ENCODE peak calls at places on chromosome X, in six cellular contexts. C, N, G, O, F and L are unnamed samples.

GRCh38 chrX:148020329-148020728 is 39.2 kb downstream of the FMR1NB start:
- DNase-seq in N (no peak), F (no peak), O (no peak), G (peak; percentile 20), C (no peak), L (no peak)

GRCh38 chrX:115719171-115719570 is 158.2 kb downstream of the PLS3 start:
- DNase-seq in G (no peak), N (no peak), O (no peak), C (no peak), F (peak; percentile 23), L (no peak)

GRCh38 chrX:102126863-102127262 is 1.4 kb downstream of the TCEAL2 start:
- DNase-seq in N (no peak), G (no peak), C (no peak), O (no peak), F (no peak), L (no peak)

GRCh38 chrX:148552775-148553174 is 52.4 kb downstream of the AFF2 start:
- DNase-seq in O (no peak), G (peak; percentile 24), F (peak; percentile 20), C (no peak), N (no peak), L (no peak)

GRCh38 chrX:65643046-65643785 is 24.2 kb upstream of the MSN start:
- DNase-seq in G (peak; percentile 2), O (no peak), F (peak; percentile 32), N (no peak), C (peak; percentile 10), L (no peak)

GRCh38 chrX:50805316-50805715 is 8.7 kb downstream of the SHROOM4 start:
- DNase-seq in N (no peak), C (no peak), F (no peak), O (no peak), G (no peak), L (no peak)

GRCh38 chrX:40552768-40553167 is 28.0 kb upstream of the ATP6AP2 start:
- DNase-seq in G (no peak), N (no peak), F (no peak), O (peak; percentile 26), C (peak; percentile 9), L (no peak)

GRCh38 chrX:119008122-119008744 is 33.8 kb downstream of the LONRF3 start:
- DNase-seq in N (no peak), C (peak; percentile 30), G (peak; percentile 49), F (peak; percentile 70), O (peak; percentile 28), L (peak; percentile 1)

GRCh38 chrX:13759152-13759718 is 24.7 kb downstream of the OFD1 start:
- DNase-seq in N (no peak), O (no peak), G (no peak), C (no peak), F (no peak), L (no peak)

GRCh38 chrX:38052096-38052495 is 45.7 kb downstream of the SYTL5 start:
- DNase-seq in N (no peak), O (peak; percentile 90), C (peak; percentile 92), F (peak; percentile 47), G (no peak), L (no peak)

GRCh38 chrX:118239471-118239870 is 106.4 kb upstream of the WDR44 start:
- DNase-seq in C (peak; percentile 61), O (no peak), F (no peak), G (no peak), N (no peak), L (no peak)

GRCh38 chrX:152904151-152905080 is 6.5 kb downstream of the ZNF185 start:
- DNase-seq in N (no peak), C (peak; percentile 77), G (peak; percentile 73), O (peak; percentile 74), F (peak; percentile 52), L (peak; percentile 26)

GRCh38 chrX:124242160-124242559 is 90.3 kb upstream of the TEX13D start:
- DNase-seq in O (no peak), N (no peak), C (no peak), F (no peak), G (no peak), L (no peak)

GRCh38 chrX:20594985-20595384 is 328.3 kb upstream of the RPS6KA3 start:
- DNase-seq in N (no peak), O (no peak), F (peak; percentile 76), C (no peak), G (peak; percentile 75), L (peak; percentile 0)

GRCh38 chrX:39848243-39848642 is 249.5 kb downstream of the BCOR start:
- DNase-seq in F (no peak), N (no peak), G (no peak), C (peak; percentile 56), O (peak; percentile 56), L (no peak)

GRCh38 chrX:48468247-48468671 is 1.8 kb downstream of the SLC38A5 start:
- DNase-seq in C (no peak), F (no peak), O (no peak), N (no peak), G (peak; percentile 8), L (no peak)

GRCh38 chrX:85107407-85107806 is 103.7 kb downstream of the APOOL start:
- DNase-seq in C (no peak), N (no peak), G (no peak), F (no peak), O (no peak), L (no peak)

GRCh38 chrX:154082396-154083133 is 15.0 kb downstream of the MECP2 start:
- DNase-seq in C (peak; percentile 76), G (no peak), F (peak; percentile 47), O (peak; percentile 78), N (no peak), L (no peak)

GRCh38 chrX:52424658-52425057 is 55.8 kb downstream of the XAGE2 start:
- DNase-seq in O (no peak), C (peak; percentile 72), G (no peak), F (peak; percentile 53), N (no peak), L (no peak)

GRCh38 chrX:38654302-38654701 is 93.0 kb downstream of the TSPAN7 start:
- DNase-seq in C (peak; percentile 14), O (peak; percentile 23), G (peak; percentile 50), F (peak; percentile 44), N (no peak), L (no peak)

GRCh38 chrX:49919617-49920016 is 2.8 kb upstream of the CLCN5 start:
- DNase-seq in O (peak; percentile 44), C (peak; percentile 46), G (peak; percentile 30), F (peak; percentile 28), N (no peak), L (peak; percentile 49)

GRCh38 chrX:74133156-74133796 is 170.7 kb upstream of the ZCCHC13 start:
- DNase-seq in N (no peak), C (peak; percentile 80), G (peak; percentile 73), O (peak; percentile 64), F (peak; percentile 90), L (peak; percentile 31)

GRCh38 chrX:20913760-20914159 is 460.5 kb upstream of the CNKSR2 start:
- DNase-seq in O (no peak), F (peak; percentile 38), G (peak; percentile 36), C (no peak), N (no peak), L (peak; percentile 41)

GRCh38 chrX:101655540-101655939 is 4.1 kb downstream of the ARMCX2 start:
- DNase-seq in O (no peak), N (no peak), C (no peak), F (no peak), G (no peak), L (no peak)

DNA sequence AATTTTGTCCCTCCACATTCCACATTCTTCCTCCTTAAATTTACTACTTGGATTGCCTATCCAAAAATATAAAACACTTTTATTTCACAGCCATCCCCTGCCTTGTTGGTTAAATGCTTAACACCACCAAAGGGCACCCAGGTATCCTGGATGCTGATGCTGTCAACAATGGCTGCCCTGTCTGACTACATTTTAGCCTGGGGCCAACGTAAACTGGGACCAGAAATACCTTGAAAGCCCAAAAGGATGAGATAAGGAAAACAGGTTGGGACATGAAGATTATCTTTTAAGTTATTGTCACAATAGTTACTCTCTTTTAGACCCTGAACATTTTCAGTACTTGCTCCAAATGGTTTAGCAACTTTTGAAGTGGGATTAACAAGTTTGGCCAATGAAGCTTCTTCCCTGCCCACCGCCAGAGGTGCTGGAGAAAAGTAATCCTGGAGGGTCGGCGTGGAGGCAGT is 775 bp upstream of the YIPF6 start:
- DNase-seq in C (no peak), O (peak; percentile 76), G (peak; percentile 86), F (peak; percentile 81), N (no peak), L (no peak)
- H3K18ac ChIP-seq in C (peak overlapping the region; percentile 10), O (no peak overlapping the region), G (peak overlapping the region; percentile 32), F (peak overlapping the region; percentile 90), N (no peak overlapping the region), L (no peak overlapping the region)

GRCh38 chrX:47212381-47213293 is 5.8 kb upstream of the CDK16 start:
- DNase-seq in O (no peak), C (no peak), G (no peak), N (no peak), F (no peak), L (no peak)
- H3K36me3 ChIP-seq in O (peaks cover 73% of the 10 kb centered on the region), C (peaks cover 74% of the 10 kb centered on the region), G (peaks cover 9% of the 10 kb centered on the region), N (peaks cover 81% of the 10 kb centered on the region), F (peaks cover 81% of the 10 kb centered on the region), L (peaks cover 67% of the 10 kb centered on the region)

GRCh38 chrX:130055103-130055502 is 55.2 kb downstream of the ELF4 start:
- DNase-seq in C (peak; percentile 69), F (peak; percentile 70), N (no peak), G (peak; percentile 77), O (peak; percentile 33), L (no peak)

GRCh38 chrX:130058667-130059066 is 51.6 kb downstream of the ELF4 start:
- DNase-seq in G (no peak), F (no peak), O (no peak), N (no peak), C (no peak), L (no peak)

GRCh38 chrX:130057209-130057608 is 53.1 kb downstream of the ELF4 start:
- DNase-seq in G (peak; percentile 25), O (peak; percentile 13), F (peak; percentile 65), N (no peak), C (no peak), L (no peak)

GRCh38 chrX:130055899-130056298 is 54.4 kb downstream of the ELF4 start:
- DNase-seq in O (no peak), N (no peak), F (peak; percentile 71), C (no peak), G (peak; percentile 55), L (no peak)

DNA sequence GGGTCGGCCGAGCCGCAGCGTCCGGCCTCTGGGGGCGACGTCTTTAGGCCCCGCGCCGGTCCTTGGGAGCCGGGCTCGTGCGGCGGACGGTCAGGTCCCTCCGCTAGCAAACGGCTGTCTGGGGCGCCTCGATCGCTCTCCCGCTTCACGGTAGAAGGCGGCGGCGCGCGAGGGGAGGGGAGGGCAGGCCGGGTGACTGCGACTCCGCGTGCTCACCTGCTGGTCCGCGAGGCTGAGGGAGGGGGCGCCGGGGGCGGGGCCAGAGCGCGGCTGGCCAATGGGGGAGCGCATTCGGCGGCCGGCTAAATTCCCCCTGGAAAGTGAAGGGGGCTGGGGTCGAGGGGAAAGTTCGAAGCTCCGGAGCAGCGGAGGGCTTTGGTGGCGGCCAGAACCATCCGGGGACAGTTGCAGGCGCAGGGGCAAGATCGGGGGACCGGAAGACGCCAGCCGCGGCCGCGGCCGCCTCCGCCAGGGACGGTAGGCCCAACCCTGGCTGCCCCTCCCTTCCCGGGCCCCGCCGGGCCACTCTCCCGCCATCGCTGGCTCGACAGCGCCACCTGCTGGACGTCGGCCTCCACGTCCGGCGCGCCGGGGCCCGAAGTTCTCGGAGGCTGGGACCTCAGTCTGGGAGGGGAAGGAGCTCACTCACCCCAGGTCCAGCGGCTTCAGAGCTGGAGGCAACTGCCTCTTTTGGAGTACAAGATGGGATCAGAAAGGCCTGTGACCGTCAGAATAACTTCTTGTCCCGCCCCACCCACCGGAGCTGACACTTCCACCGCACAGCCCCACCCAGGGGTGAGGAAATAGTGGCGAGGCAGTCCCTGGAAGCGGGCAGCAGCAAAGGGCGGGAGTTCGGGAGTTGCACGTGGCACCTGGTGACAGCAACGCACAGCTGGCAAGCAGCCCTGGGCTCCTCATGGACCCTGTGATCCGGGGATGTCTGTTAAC is 49.9 kb downstream of the ELF4 start:
- DNase-seq in C (peak; percentile 37), N (no peak), O (peak; percentile 65), G (peak; percentile 77), F (peak; percentile 87), L (peak; percentile 75)
- H3K18ac ChIP-seq in C (no peak overlapping the region), N (no peak overlapping the region), O (peak overlapping the region; percentile 54), G (peak overlapping the region; percentile 78), F (peak overlapping the region; percentile 86), L (peak overlapping the region; percentile 80)

GRCh38 chrX:18755651-18756050 is 48.2 kb downstream of the PPEF1 start:
- DNase-seq in F (no peak), G (no peak), N (no peak), C (no peak), O (no peak), L (no peak)
- H3K36me3 ChIP-seq in F (no peaks in the 10 kb centered on the region), G (no peaks in the 10 kb centered on the region), N (no peaks in the 10 kb centered on the region), C (no peaks in the 10 kb centered on the region), O (no peaks in the 10 kb centered on the region), L (no peaks in the 10 kb centered on the region)